ENCODE peak calls at places on chromosomes 7 and 10, in eight cellular contexts. One of them, this sample, is unnamed. For H3K4me1, the result is how much of the 10 kb centered on the place peaks cover.

GRCh38 chr10:63465293-63466167 is at the start of gene JMJD1C:
- DNase-seq in cardiac muscle cell: peak
- DNase-seq in uterus: peak
- DNase-seq in psoas muscle: peak
- DNase-seq in right atrium auricular region: peak
- DNase-seq in prostate gland: peak
- DNase-seq in kidney: peak
- DNase-seq in heart right ventricle: peak
- DNase-seq in this sample: peak

GRCh38 chr10:30160431-30160982 is 101.1 kb upstream of the JCAD start:
- DNase-seq in prostate gland: no peak
- DNase-seq in heart right ventricle: no peak
- DNase-seq in psoas muscle: no peak
- DNase-seq in kidney: no peak
- DNase-seq in cardiac muscle cell: peak
- DNase-seq in uterus: no peak
- DNase-seq in right atrium auricular region: no peak
- DNase-seq in this sample: no peak

GRCh38 chr7:45921699-45922519 is 837 bp upstream of the IGFBP3 start:
- DNase-seq in uterus: peak
- DNase-seq in right atrium auricular region: peak
- DNase-seq in cardiac muscle cell: peak
- DNase-seq in kidney: peak
- DNase-seq in heart right ventricle: peak
- DNase-seq in psoas muscle: peak
- DNase-seq in prostate gland: peak
- DNase-seq in this sample: peak

GRCh38 chr7:20459411-20459810 is 128.7 kb downstream of the ITGB8 start:
- DNase-seq in uterus: no peak
- DNase-seq in heart right ventricle: no peak
- DNase-seq in psoas muscle: no peak
- DNase-seq in cardiac muscle cell: no peak
- DNase-seq in kidney: no peak
- DNase-seq in prostate gland: no peak
- DNase-seq in right atrium auricular region: no peak
- DNase-seq in this sample: no peak

GRCh38 chr10:4263281-4263921 is 478.4 kb upstream of the KLF6 start:
- DNase-seq in heart right ventricle: no peak
- DNase-seq in kidney: no peak
- DNase-seq in psoas muscle: no peak
- DNase-seq in uterus: peak
- DNase-seq in prostate gland: no peak
- DNase-seq in cardiac muscle cell: no peak
- DNase-seq in right atrium auricular region: no peak
- DNase-seq in this sample: no peak

GRCh38 chr10:1498746-1499343 is 238.5 kb downstream of the ADARB2 start:
- DNase-seq in uterus: no peak
- DNase-seq in cardiac muscle cell: no peak
- DNase-seq in psoas muscle: no peak
- DNase-seq in right atrium auricular region: no peak
- DNase-seq in prostate gland: no peak
- DNase-seq in kidney: no peak
- DNase-seq in heart right ventricle: no peak
- DNase-seq in this sample: no peak

GRCh38 chr10:6364283-6364682 is 161.6 kb downstream of the PFKFB3 start:
- DNase-seq in heart right ventricle: no peak
- DNase-seq in kidney: no peak
- DNase-seq in prostate gland: no peak
- DNase-seq in cardiac muscle cell: no peak
- DNase-seq in uterus: no peak
- DNase-seq in right atrium auricular region: no peak
- DNase-seq in psoas muscle: no peak
- DNase-seq in this sample: no peak

GRCh38 chr10:30413996-30414576 is 19.9 kb upstream of the MAP3K8 start:
- DNase-seq in heart right ventricle: peak
- DNase-seq in prostate gland: peak
- DNase-seq in kidney: no peak
- DNase-seq in uterus: no peak
- DNase-seq in psoas muscle: no peak
- DNase-seq in cardiac muscle cell: peak
- DNase-seq in right atrium auricular region: no peak
- DNase-seq in this sample: peak

GRCh38 chr10:52232561-52233350 is 81.3 kb upstream of the DKK1 start:
- DNase-seq in prostate gland: no peak
- DNase-seq in uterus: no peak
- DNase-seq in kidney: no peak
- DNase-seq in right atrium auricular region: no peak
- DNase-seq in psoas muscle: no peak
- DNase-seq in cardiac muscle cell: peak
- DNase-seq in heart right ventricle: no peak
- DNase-seq in this sample: no peak

GRCh38 chr7:140022582-140023211 is 40.1 kb downstream of the PARP12 start:
- DNase-seq in heart right ventricle: no peak
- DNase-seq in right atrium auricular region: no peak
- DNase-seq in cardiac muscle cell: no peak
- DNase-seq in psoas muscle: no peak
- DNase-seq in kidney: no peak
- DNase-seq in prostate gland: peak
- DNase-seq in uterus: no peak
- DNase-seq in this sample: no peak

GRCh38 chr10:44628921-44629320 is 244.0 kb upstream of the CXCL12 start:
- DNase-seq in prostate gland: no peak
- DNase-seq in right atrium auricular region: no peak
- DNase-seq in cardiac muscle cell: peak
- DNase-seq in kidney: no peak
- DNase-seq in psoas muscle: no peak
- DNase-seq in uterus: no peak
- DNase-seq in heart right ventricle: no peak
- DNase-seq in this sample: no peak

GRCh38 chr7:133676805-133677370 is 424.0 kb downstream of the EXOC4 start:
- DNase-seq in prostate gland: no peak
- DNase-seq in kidney: no peak
- DNase-seq in right atrium auricular region: no peak
- DNase-seq in heart right ventricle: no peak
- DNase-seq in uterus: no peak
- DNase-seq in cardiac muscle cell: peak
- DNase-seq in psoas muscle: no peak
- DNase-seq in this sample: no peak

GRCh38 chr7:22184549-22185199 is 172.3 kb downstream of the RAPGEF5 start:
- DNase-seq in prostate gland: no peak
- DNase-seq in psoas muscle: no peak
- DNase-seq in uterus: no peak
- DNase-seq in cardiac muscle cell: no peak
- DNase-seq in kidney: no peak
- DNase-seq in right atrium auricular region: no peak
- DNase-seq in heart right ventricle: no peak
- DNase-seq in this sample: peak

GRCh38 chr10:29160110-29160669 is 128.7 kb upstream of the LYZL1 start:
- DNase-seq in kidney: no peak
- DNase-seq in uterus: no peak
- DNase-seq in heart right ventricle: no peak
- DNase-seq in cardiac muscle cell: peak
- DNase-seq in prostate gland: no peak
- DNase-seq in psoas muscle: no peak
- DNase-seq in right atrium auricular region: no peak
- DNase-seq in this sample: no peak

GRCh38 chr7:55387062-55387965 is 22.2 kb downstream of the LANCL2 start:
- DNase-seq in heart right ventricle: no peak
- DNase-seq in prostate gland: no peak
- DNase-seq in kidney: no peak
- DNase-seq in right atrium auricular region: no peak
- DNase-seq in cardiac muscle cell: peak
- DNase-seq in psoas muscle: no peak
- DNase-seq in uterus: no peak
- DNase-seq in this sample: peak

GRCh38 chr7:16684935-16685334 is 39.0 kb downstream of the BZW2 start:
- DNase-seq in heart right ventricle: no peak
- DNase-seq in uterus: no peak
- DNase-seq in cardiac muscle cell: no peak
- DNase-seq in kidney: no peak
- DNase-seq in prostate gland: no peak
- DNase-seq in psoas muscle: no peak
- DNase-seq in right atrium auricular region: no peak
- DNase-seq in this sample: no peak

GRCh38 chr7:721619-722248 is 4.8 kb upstream of the DNAAF5 start:
- DNase-seq in heart right ventricle: no peak
- DNase-seq in prostate gland: no peak
- DNase-seq in uterus: no peak
- DNase-seq in right atrium auricular region: no peak
- DNase-seq in psoas muscle: no peak
- DNase-seq in kidney: no peak
- DNase-seq in cardiac muscle cell: peak
- DNase-seq in this sample: no peak

GRCh38 chr7:42763137-42763551 is 148.7 kb downstream of the C7orf25 start:
- DNase-seq in heart right ventricle: no peak
- DNase-seq in prostate gland: no peak
- DNase-seq in psoas muscle: no peak
- DNase-seq in right atrium auricular region: no peak
- DNase-seq in kidney: no peak
- DNase-seq in cardiac muscle cell: no peak
- DNase-seq in uterus: no peak
- DNase-seq in this sample: no peak

GRCh38 chr7:1691601-1692499 is 21.8 kb downstream of the ELFN1 start:
- DNase-seq in heart right ventricle: peak
- DNase-seq in kidney: peak
- DNase-seq in psoas muscle: no peak
- DNase-seq in right atrium auricular region: no peak
- DNase-seq in cardiac muscle cell: no peak
- DNase-seq in uterus: no peak
- DNase-seq in prostate gland: peak
- DNase-seq in this sample: no peak

GRCh38 chr10:115082521-115082920 is 10.6 kb upstream of the ATRNL1 start:
- DNase-seq in right atrium auricular region: no peak
- DNase-seq in prostate gland: no peak
- DNase-seq in kidney: no peak
- DNase-seq in uterus: no peak
- DNase-seq in heart right ventricle: no peak
- DNase-seq in psoas muscle: no peak
- DNase-seq in cardiac muscle cell: peak
- DNase-seq in this sample: no peak

GRCh38 chr10:128568979-128569378 is 442.8 kb upstream of the MKI67 start:
- DNase-seq in prostate gland: no peak
- DNase-seq in psoas muscle: no peak
- DNase-seq in right atrium auricular region: no peak
- DNase-seq in uterus: no peak
- DNase-seq in kidney: no peak
- DNase-seq in heart right ventricle: no peak
- DNase-seq in cardiac muscle cell: no peak
- DNase-seq in this sample: no peak

GRCh38 chr7:117219485-117219884 is 103.4 kb downstream of the WNT2 start:
- DNase-seq in prostate gland: no peak
- DNase-seq in heart right ventricle: no peak
- DNase-seq in uterus: no peak
- DNase-seq in kidney: no peak
- DNase-seq in cardiac muscle cell: peak
- DNase-seq in psoas muscle: no peak
- DNase-seq in right atrium auricular region: no peak
- DNase-seq in this sample: no peak
- H3K4me3 ChIP-seq in prostate gland: no peak
- H3K4me3 ChIP-seq in heart right ventricle: no peak
- H3K4me3 ChIP-seq in uterus: no peak
- H3K4me3 ChIP-seq in kidney: no peak
- H3K4me3 ChIP-seq in cardiac muscle cell: no peak
- H3K4me3 ChIP-seq in psoas muscle: no peak
- H3K4me3 ChIP-seq in right atrium auricular region: no peak
- H3K4me3 ChIP-seq in this sample: no peak

DNA sequence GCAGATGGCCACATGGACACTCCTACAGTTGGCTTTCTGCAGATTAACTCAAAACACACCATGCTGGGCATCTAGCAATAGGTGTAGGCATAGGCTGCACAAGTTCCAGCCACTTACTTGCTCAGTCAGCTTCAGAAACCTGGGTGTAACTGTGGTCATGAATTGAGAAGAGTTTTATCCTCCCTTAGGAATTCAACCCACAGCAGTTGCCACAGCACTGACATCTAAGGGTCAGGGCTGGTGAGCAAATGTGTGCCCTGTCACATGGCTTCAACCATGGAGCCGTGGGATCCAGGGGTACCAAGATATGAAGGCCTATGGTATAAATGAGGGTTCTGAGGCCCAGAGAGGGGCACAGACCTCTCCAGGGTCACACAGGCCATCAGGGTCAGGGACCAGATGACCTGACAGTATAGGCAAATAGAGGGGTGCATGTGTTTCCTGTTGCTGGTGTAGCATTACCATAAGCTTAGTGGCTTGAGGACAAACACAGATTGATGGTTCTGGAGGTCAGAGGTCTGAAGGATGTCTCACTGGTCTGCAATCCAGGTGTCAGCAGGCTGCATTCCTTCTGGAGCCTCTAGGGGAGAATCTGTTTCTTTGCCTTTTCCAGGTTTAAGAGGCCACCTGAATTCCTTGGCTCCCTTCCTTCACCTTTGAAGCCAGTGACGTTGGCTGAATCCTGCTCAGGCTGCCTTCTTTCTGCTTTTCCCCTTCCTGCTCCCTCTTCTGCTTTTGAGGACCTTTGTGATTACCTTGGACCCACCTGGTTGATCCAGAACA is 24.1 kb downstream of the MINDY4 start:
- DNase-seq in heart right ventricle: no peak
- DNase-seq in prostate gland: no peak
- DNase-seq in kidney: no peak
- DNase-seq in right atrium auricular region: no peak
- DNase-seq in psoas muscle: no peak
- DNase-seq in cardiac muscle cell: no peak
- DNase-seq in uterus: no peak
- DNase-seq in this sample: no peak
- H3K4me1 ChIP-seq in heart right ventricle: under half
- H3K4me1 ChIP-seq in prostate gland: under half
- H3K4me1 ChIP-seq in kidney: under half
- H3K4me1 ChIP-seq in right atrium auricular region: half or more
- H3K4me1 ChIP-seq in psoas muscle: under half
- H3K4me1 ChIP-seq in cardiac muscle cell: under half
- H3K4me1 ChIP-seq in uterus: under half
- H3K4me1 ChIP-seq in this sample: under half

DNA sequence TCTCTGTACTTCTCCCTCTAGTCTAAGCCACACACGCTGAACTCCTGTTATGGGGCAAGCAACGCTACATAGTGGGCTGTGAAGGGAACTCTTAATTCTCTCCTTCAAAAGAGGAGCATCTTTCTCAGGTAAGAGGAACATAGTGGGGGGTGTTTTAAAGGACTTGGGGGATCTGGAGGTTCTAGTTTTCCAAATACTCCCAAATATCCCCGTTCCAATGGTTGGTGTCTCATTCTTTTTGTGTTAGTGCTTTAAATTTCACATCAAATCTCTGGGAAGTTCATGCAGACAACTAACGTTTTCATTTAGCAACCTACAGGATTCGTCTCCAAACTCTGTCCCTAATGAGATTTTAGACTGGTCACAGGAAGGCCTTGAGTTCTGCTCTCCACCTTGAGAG is 12.4 kb upstream of the WDR86 start:
- DNase-seq in cardiac muscle cell: no peak
- DNase-seq in right atrium auricular region: no peak
- DNase-seq in psoas muscle: no peak
- DNase-seq in prostate gland: no peak
- DNase-seq in kidney: no peak
- DNase-seq in uterus: no peak
- DNase-seq in heart right ventricle: no peak
- DNase-seq in this sample: no peak
- H3K4me3 ChIP-seq in cardiac muscle cell: no peak
- H3K4me3 ChIP-seq in right atrium auricular region: no peak
- H3K4me3 ChIP-seq in psoas muscle: no peak
- H3K4me3 ChIP-seq in prostate gland: no peak
- H3K4me3 ChIP-seq in kidney: no peak
- H3K4me3 ChIP-seq in uterus: no peak
- H3K4me3 ChIP-seq in heart right ventricle: no peak
- H3K4me3 ChIP-seq in this sample: no peak

GRCh38 chr10:124083047-124083739 is 10.2 kb downstream of the CHST15 start:
- DNase-seq in uterus: no peak
- DNase-seq in right atrium auricular region: no peak
- DNase-seq in kidney: no peak
- DNase-seq in cardiac muscle cell: no peak
- DNase-seq in prostate gland: no peak
- DNase-seq in heart right ventricle: no peak
- DNase-seq in psoas muscle: no peak
- DNase-seq in this sample: no peak
- H3K4me1 ChIP-seq in uterus: under half
- H3K4me1 ChIP-seq in right atrium auricular region: under half
- H3K4me1 ChIP-seq in kidney: under half
- H3K4me1 ChIP-seq in cardiac muscle cell: under half
- H3K4me1 ChIP-seq in prostate gland: under half
- H3K4me1 ChIP-seq in heart right ventricle: under half
- H3K4me1 ChIP-seq in psoas muscle: under half
- H3K4me1 ChIP-seq in this sample: under half